ENCODE peak calls at places on chromosomes 16 and 17, in four cellular contexts. One of them, this sample, is unnamed.
A peak's percentile ranks its signal among the peaks of the same experiment; 100 is the strongest.

GRCh38 chr16:29675811-29676643 is 3.0 kb upstream of the QPRT start:
- DNase-seq in PC-9: no peak
- DNase-seq in keratinocyte: no peak
- DNase-seq in K562: peak; percentile 65
- DNase-seq in this sample: peak; percentile 31

GRCh38 chr16:13110124-13110796 is 208.9 kb downstream of the SHISA9 start:
- DNase-seq in PC-9: peak; percentile 99
- DNase-seq in keratinocyte: peak; percentile 40
- DNase-seq in K562: no peak
- DNase-seq in this sample: peak; percentile 60

GRCh38 chr17:19022128-19022527 is 17.6 kb upstream of the FAM83G start:
- DNase-seq in PC-9: no peak
- DNase-seq in keratinocyte: no peak
- DNase-seq in K562: no peak
- DNase-seq in this sample: no peak

GRCh38 chr16:8919934-8920465 is 37.8 kb downstream of the LITAFD start:
- DNase-seq in PC-9: no peak
- DNase-seq in keratinocyte: no peak
- DNase-seq in K562: no peak
- DNase-seq in this sample: no peak

GRCh38 chr16:50272111-50272571 is 5.8 kb downstream of the ADCY7 start:
- DNase-seq in PC-9: peak; percentile 54
- DNase-seq in keratinocyte: no peak
- DNase-seq in K562: no peak
- DNase-seq in this sample: no peak

GRCh38 chr17:2282297-2282873 is 21.2 kb downstream of the SMG6 start:
- DNase-seq in PC-9: peak; percentile 56
- DNase-seq in keratinocyte: no peak
- DNase-seq in K562: peak; percentile 40
- DNase-seq in this sample: peak; percentile 68

GRCh38 chr16:53509906-53510703 is 7.1 kb upstream of the AKTIP start:
- DNase-seq in PC-9: peak; percentile 49
- DNase-seq in keratinocyte: peak; percentile 15
- DNase-seq in K562: peak; percentile 77
- DNase-seq in this sample: peak; percentile 71

GRCh38 chr16:29876186-29876577 is 13.2 kb upstream of the CDIPT start:
- DNase-seq in PC-9: no peak
- DNase-seq in keratinocyte: no peak
- DNase-seq in K562: peak; percentile 63
- DNase-seq in this sample: no peak

GRCh38 chr17:44279586-44280344 is 11.8 kb upstream of the SLC4A1 start:
- DNase-seq in PC-9: peak; percentile 55
- DNase-seq in keratinocyte: no peak
- DNase-seq in K562: peak; percentile 80
- DNase-seq in this sample: peak; percentile 86

GRCh38 chr17:4329838-4330237 is 36.6 kb downstream of the UBE2G1 start:
- DNase-seq in PC-9: peak; percentile 96
- DNase-seq in keratinocyte: peak; percentile 98
- DNase-seq in K562: no peak
- DNase-seq in this sample: peak; percentile 98

DNA sequence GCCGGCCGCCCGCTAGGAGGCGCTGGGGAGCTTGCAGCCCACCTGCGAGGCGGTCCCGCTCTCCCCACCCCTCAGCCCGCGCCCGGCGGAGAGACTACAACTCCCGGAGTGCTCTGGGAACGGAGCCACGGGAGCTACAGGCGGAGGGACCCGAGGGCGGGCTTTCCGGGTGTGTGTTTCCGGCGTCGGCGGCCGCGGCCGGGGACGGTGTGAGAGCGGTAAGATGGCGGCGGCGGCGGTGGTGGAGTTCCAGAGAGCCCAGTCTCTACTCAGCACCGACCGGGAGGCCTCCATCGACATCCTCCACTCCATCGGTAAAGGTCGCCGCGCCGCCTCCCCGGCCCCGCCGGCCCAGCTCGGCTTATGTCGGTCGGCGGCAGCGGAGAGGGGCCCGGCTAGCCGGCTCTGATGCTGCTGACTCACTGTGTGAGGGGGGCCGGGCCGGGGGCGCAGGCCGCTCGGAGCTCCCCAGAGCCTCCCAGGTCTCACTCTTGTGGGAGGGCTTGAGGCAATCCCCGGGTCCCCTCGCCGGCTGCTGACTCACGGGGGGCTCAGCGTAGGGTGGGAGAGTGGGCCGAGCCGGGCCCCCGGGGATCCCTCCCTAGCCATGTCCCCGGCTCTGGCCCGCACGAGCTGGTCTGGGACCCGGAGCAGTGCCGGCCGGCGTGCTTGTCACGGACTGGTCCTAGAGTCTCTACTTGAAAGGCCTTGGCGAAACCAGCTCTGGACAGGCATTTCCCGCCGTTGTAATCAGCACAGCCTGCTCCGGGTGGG is at the start of gene PSMD11:
- DNase-seq in PC-9: peak; percentile 86
- DNase-seq in keratinocyte: peak; percentile 54
- DNase-seq in K562: peak; percentile 97
- DNase-seq in this sample: peak; percentile 94
- H2AFZ ChIP-seq in PC-9: peak within 1 kb of the TSS; percentile 93
- H2AFZ ChIP-seq in keratinocyte: peak within 1 kb of the TSS; percentile 96
- H2AFZ ChIP-seq in K562: peak within 1 kb of the TSS; percentile 98
- H2AFZ ChIP-seq in this sample: peak within 1 kb of the TSS; percentile 91

GRCh38 chr16:86496262-86496928 is 13.9 kb upstream of the FOXF1 start:
- DNase-seq in PC-9: no peak
- DNase-seq in keratinocyte: no peak
- DNase-seq in K562: no peak
- DNase-seq in this sample: no peak

GRCh38 chr16:86498661-86499493 is 11.4 kb upstream of the FOXF1 start:
- DNase-seq in PC-9: no peak
- DNase-seq in keratinocyte: no peak
- DNase-seq in K562: no peak
- DNase-seq in this sample: peak; percentile 63

GRCh38 chr16:86498155-86498651 is 12.1 kb upstream of the FOXF1 start:
- DNase-seq in PC-9: no peak
- DNase-seq in keratinocyte: no peak
- DNase-seq in K562: no peak
- DNase-seq in this sample: no peak

GRCh38 chr16:86496929-86497381 is 13.4 kb upstream of the FOXF1 start:
- DNase-seq in PC-9: no peak
- DNase-seq in keratinocyte: no peak
- DNase-seq in K562: no peak
- DNase-seq in this sample: no peak

GRCh38 chr16:86497551-86498021 is 12.7 kb upstream of the FOXF1 start:
- DNase-seq in PC-9: no peak
- DNase-seq in keratinocyte: no peak
- DNase-seq in K562: no peak
- DNase-seq in this sample: no peak
- H2AFZ ChIP-seq in PC-9: no peak overlapping the region
- H2AFZ ChIP-seq in keratinocyte: no peak overlapping the region
- H2AFZ ChIP-seq in K562: no peak overlapping the region
- H2AFZ ChIP-seq in this sample: no peak overlapping the region

GRCh38 chr16:842061-842476 is 41.5 kb upstream of the GNG13 start:
- DNase-seq in PC-9: no peak
- DNase-seq in keratinocyte: no peak
- DNase-seq in K562: peak; percentile 64
- DNase-seq in this sample: peak; percentile 7
- H2AFZ ChIP-seq in PC-9: no peak overlapping the region
- H2AFZ ChIP-seq in keratinocyte: no peak overlapping the region
- H2AFZ ChIP-seq in K562: no peak overlapping the region
- H2AFZ ChIP-seq in this sample: no peak overlapping the region

GRCh38 chr17:6525731-6526130 is 30.6 kb downstream of the PITPNM3 start:
- DNase-seq in PC-9: no peak
- DNase-seq in keratinocyte: no peak
- DNase-seq in K562: no peak
- DNase-seq in this sample: no peak

GRCh38 chr17:6523809-6524355 is 32.5 kb downstream of the PITPNM3 start:
- DNase-seq in PC-9: no peak
- DNase-seq in keratinocyte: no peak
- DNase-seq in K562: no peak
- DNase-seq in this sample: no peak

GRCh38 chr17:6525111-6525510 is 31.2 kb downstream of the PITPNM3 start:
- DNase-seq in PC-9: no peak
- DNase-seq in keratinocyte: no peak
- DNase-seq in K562: no peak
- DNase-seq in this sample: no peak

GRCh38 chr17:6523330-6523729 is 33.0 kb downstream of the PITPNM3 start:
- DNase-seq in PC-9: peak; percentile 91
- DNase-seq in keratinocyte: no peak
- DNase-seq in K562: no peak
- DNase-seq in this sample: peak; percentile 14

DNA sequence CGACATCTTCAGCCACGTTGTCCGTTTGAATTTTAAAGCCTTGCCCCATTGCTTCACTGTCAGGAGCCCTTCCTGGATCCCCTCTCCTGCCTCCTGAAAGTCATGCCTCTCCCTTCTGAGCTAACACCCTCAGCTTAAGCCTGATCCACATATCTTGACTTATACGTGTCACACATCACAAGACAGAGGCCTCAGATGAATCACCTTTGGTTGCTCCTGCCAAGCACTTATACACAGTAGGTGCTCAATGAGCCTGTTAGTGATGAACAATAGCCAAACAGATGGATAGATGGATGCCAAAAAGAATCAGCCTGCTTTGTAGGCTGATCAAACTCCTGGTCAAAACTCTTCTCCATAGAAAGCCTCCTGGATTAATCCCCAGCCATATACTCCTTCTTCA is 31.8 kb downstream of the PITPNM3 start:
- DNase-seq in PC-9: peak; percentile 90
- DNase-seq in keratinocyte: no peak
- DNase-seq in K562: no peak
- DNase-seq in this sample: no peak
- H2AFZ ChIP-seq in PC-9: no peak overlapping the region
- H2AFZ ChIP-seq in keratinocyte: no peak overlapping the region
- H2AFZ ChIP-seq in K562: no peak overlapping the region
- H2AFZ ChIP-seq in this sample: no peak overlapping the region

This sample was measured in fibroblast of lung.